ENCODE peak calls at places on chromosomes 13 and 19, in eight cellular contexts. N is HL-60, Q is A549, H is GM12878, C is GM23338, G is SK-N-SH, K is HCT116, O is HepG2. A is an unnamed sample.

GRCh38 chr13:74511523-74511922 is 377.3 kb upstream of the KLF12 start:
- DNase-seq in H (no peak), Q (no peak), C (no peak), G (no peak), N (no peak), O (no peak), K (no peak), A (no peak)

GRCh38 chr19:48490980-48491792 is 20.4 kb downstream of the LMTK3 start:
- DNase-seq in G (peak), C (peak), O (no peak), H (no peak), N (no peak), Q (peak), K (peak), A (no peak)

GRCh38 chr19:55165952-55166529 is 372 bp downstream of the DNAAF3 start:
- DNase-seq in O (peak), K (peak), C (peak), Q (peak), G (peak), N (peak), H (no peak), A (peak)

GRCh38 chr13:74052402-74052928 is 81.7 kb downstream of the KLF12 start:
- DNase-seq in G (no peak), H (no peak), N (no peak), Q (peak), O (peak), C (peak), K (no peak), A (no peak)

GRCh38 chr13:74372511-74372910 is 238.3 kb upstream of the KLF12 start:
- DNase-seq in Q (no peak), G (no peak), H (no peak), N (no peak), K (no peak), C (no peak), O (no peak), A (no peak)

GRCh38 chr19:21474671-21475181 is 30.7 kb upstream of the ZNF429 start:
- DNase-seq in C (peak), G (peak), Q (no peak), H (no peak), K (no peak), O (no peak), N (peak), A (peak)

GRCh38 chr13:23140492-23140891 is 40.3 kb upstream of the SGCG start:
- DNase-seq in K (no peak), G (no peak), N (no peak), Q (peak), C (no peak), H (no peak), O (no peak), A (peak)

GRCh38 chr19:32453736-32454135 is 48.2 kb downstream of the DPY19L3 start:
- DNase-seq in K (no peak), C (no peak), G (no peak), H (no peak), O (no peak), N (no peak), Q (peak), A (no peak)

GRCh38 chr13:22903925-22904324 is 276.9 kb upstream of the SGCG start:
- DNase-seq in N (no peak), H (no peak), G (no peak), Q (no peak), K (no peak), C (no peak), O (no peak), A (no peak)

GRCh38 chr19:8511573-8512101 is 2.3 kb downstream of the ZNF414 start:
- DNase-seq in C (no peak), K (peak), G (no peak), N (no peak), Q (no peak), H (no peak), O (no peak), A (no peak)

GRCh38 chr13:30030141-30030750 is 179.8 kb upstream of the UBL3 start:
- DNase-seq in K (no peak), N (no peak), Q (no peak), H (no peak), O (no peak), G (no peak), C (no peak), A (no peak)

GRCh38 chr19:1941146-1942077 is at the start of gene CSNK1G2:
- DNase-seq in Q (no peak), H (no peak), C (no peak), G (no peak), N (no peak), K (no peak), O (no peak), A (no peak)

GRCh38 chr13:53238241-53238640 is 209.6 kb downstream of the OLFM4 start:
- DNase-seq in Q (no peak), H (no peak), G (no peak), K (no peak), N (no peak), C (peak), O (no peak), A (no peak)

GRCh38 chr13:113845723-113846638 is 17.9 kb downstream of the GAS6 start:
- DNase-seq in O (no peak), G (no peak), C (no peak), K (no peak), H (no peak), N (peak), Q (no peak), A (no peak)

GRCh38 chr19:47353307-47353712 is 4.2 kb downstream of the DHX34 start:
- DNase-seq in O (peak), G (peak), H (no peak), C (no peak), K (no peak), N (no peak), Q (no peak), A (no peak)

GRCh38 chr19:52188822-52189744 is 769 bp upstream of the PPP2R1A start:
- DNase-seq in O (no peak), H (no peak), Q (peak), G (peak), C (peak), N (no peak), K (no peak), A (no peak)

GRCh38 chr13:52414963-52415362 is 9.0 kb upstream of the THSD1 start:
- DNase-seq in N (no peak), K (no peak), Q (peak), G (no peak), C (no peak), O (no peak), H (no peak), A (no peak)

GRCh38 chr19:3833578-3834348 is 35.1 kb downstream of the ZFR2 start:
- DNase-seq in Q (no peak), N (no peak), H (no peak), C (no peak), G (peak), O (no peak), K (no peak), A (no peak)

GRCh38 chr19:12665281-12665573 is 1.3 kb downstream of the MAN2B1 start:
- DNase-seq in N (peak), H (peak), K (no peak), C (no peak), G (no peak), O (no peak), Q (no peak), A (no peak)

GRCh38 chr19:29495971-29496441 is 29.8 kb upstream of the VSTM2B start:
- DNase-seq in G (no peak), O (no peak), C (no peak), K (no peak), H (no peak), Q (no peak), N (no peak), A (no peak)

GRCh38 chr13:98988277-98988676 is 10.4 kb upstream of the DOCK9 start:
- DNase-seq in N (no peak), O (no peak), G (no peak), C (no peak), Q (no peak), K (no peak), H (no peak), A (no peak)

GRCh38 chr19:17090501-17091074 is 15.0 kb downstream of the MYO9B start:
- DNase-seq in H (no peak), O (no peak), Q (no peak), K (no peak), G (no peak), N (peak), C (no peak), A (no peak)

GRCh38 chr19:2422951-2423880 is 4.2 kb downstream of the TIMM13 start:
- DNase-seq in N (peak), G (no peak), O (no peak), Q (no peak), C (no peak), H (no peak), K (no peak), A (no peak)

GRCh38 chr13:94249512-94249911 is 230.0 kb downstream of the DCT start:
- DNase-seq in C (peak), K (no peak), O (peak), G (no peak), Q (no peak), H (no peak), N (no peak), A (no peak)

GRCh38 chr13:24036115-24036514 is 124.4 kb upstream of the SPATA13 start:
- DNase-seq in N (no peak), Q (no peak), G (peak), K (no peak), C (no peak), O (no peak), H (no peak), A (no peak)

GRCh38 chr13:112752211-112752610 is 62.4 kb downstream of the ATP11A start:
- DNase-seq in K (no peak), H (no peak), O (no peak), N (no peak), G (no peak), C (no peak), Q (no peak), A (no peak)

GRCh38 chr19:12293771-12294307 is 844 bp downstream of the ZNF44 start:
- DNase-seq in G (peak), K (peak), O (peak), Q (peak), C (peak), H (peak), N (peak), A (no peak)

GRCh38 chr19:3163230-3163886 is 15.2 kb upstream of the S1PR4 start:
- DNase-seq in N (peak), H (no peak), Q (peak), K (no peak), C (peak), O (peak), G (peak), A (no peak)

GRCh38 chr13:68509734-68510621 is 1279.8 kb upstream of the PCDH9 start:
- DNase-seq in N (no peak), K (no peak), G (no peak), O (no peak), Q (no peak), H (no peak), C (no peak), A (no peak)

GRCh38 chr13:44715287-44716224 is 139.4 kb upstream of the TSC22D1 start:
- DNase-seq in Q (no peak), C (no peak), K (no peak), N (no peak), G (peak), H (no peak), O (no peak), A (no peak)

GRCh38 chr13:43815204-43815603 is 28.4 kb upstream of the ENOX1 start:
- DNase-seq in C (no peak), O (no peak), N (no peak), H (no peak), K (no peak), Q (peak), G (peak), A (no peak)

GRCh38 chr13:27018230-27018875 is 153.3 kb downstream of the USP12 start:
- DNase-seq in H (no peak), Q (no peak), O (no peak), C (no peak), N (no peak), G (no peak), K (no peak), A (no peak)

GRCh38 chr13:27170221-27170520 is 1.4 kb downstream of the USP12 start:
- DNase-seq in G (no peak), O (no peak), N (no peak), C (no peak), K (no peak), H (no peak), Q (no peak), A (no peak)

GRCh38 chr19:58543826-58544590 is at the start of gene TRIM28:
- DNase-seq in H (peak), G (peak), N (peak), K (peak), Q (peak), O (peak), C (peak), A (peak)

GRCh38 chr13:111656439-111656838 is 336.0 kb downstream of the TEX29 start:
- DNase-seq in H (no peak), K (no peak), C (no peak), G (no peak), Q (no peak), N (no peak), O (no peak), A (no peak)

GRCh38 chr19:49447485-49448431 is 3.9 kb downstream of the PIH1D1 start:
- DNase-seq in K (peak), C (peak), O (no peak), N (no peak), H (no peak), G (peak), Q (peak), A (no peak)

DNA sequence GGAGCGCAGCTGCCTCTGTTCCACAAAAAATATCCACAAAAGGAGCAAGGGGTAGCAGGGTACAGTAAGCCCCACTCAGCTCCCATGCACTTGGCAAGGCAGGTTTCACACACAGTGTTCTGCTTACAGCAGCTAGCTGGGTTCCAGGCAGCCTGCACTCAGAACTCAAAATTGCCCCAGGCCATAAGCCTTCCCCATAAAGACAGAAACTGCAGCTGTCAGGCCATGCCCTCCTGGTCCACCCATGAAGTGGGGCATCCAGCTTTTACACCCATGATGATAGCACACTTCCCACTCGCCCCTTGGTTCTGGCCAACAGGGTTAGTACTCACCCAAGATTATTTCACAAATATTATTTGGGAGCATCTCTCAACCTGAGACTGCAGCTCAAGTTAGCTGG is 130.1 kb downstream of the CYSLTR2 start:
- DNase-seq in N (peak), Q (no peak), C (no peak), O (no peak), H (no peak), K (no peak), G (no peak), A (no peak)
- TF ChIP-seq REST in N (no peak), Q (no peak), C (no peak), O (no peak), H (no peak), K (no peak), G (no peak), A (no peak)

GRCh38 chr13:19592657-19593175 is 31.4 kb upstream of the TPTE2 start:
- DNase-seq in N (no peak), Q (no peak), H (no peak), O (no peak), C (no peak), G (no peak), K (no peak), A (no peak)

GRCh38 chr13:19596960-19597361 is 35.6 kb upstream of the TPTE2 start:
- DNase-seq in O (peak), G (no peak), N (no peak), Q (peak), H (no peak), C (no peak), K (peak), A (peak)

GRCh38 chr13:19596086-19596485 is 34.8 kb upstream of the TPTE2 start:
- DNase-seq in H (no peak), K (no peak), N (no peak), C (no peak), Q (no peak), G (no peak), O (no peak), A (no peak)

GRCh38 chr13:19601749-19602725 is 31.4 kb upstream of the MPHOSPH8 start:
- DNase-seq in N (peak), C (peak), G (peak), H (no peak), Q (peak), K (no peak), O (peak), A (no peak)

GRCh38 chr13:19597523-19597922 is 35.9 kb upstream of the MPHOSPH8 start:
- DNase-seq in C (no peak), H (no peak), G (no peak), Q (peak), O (no peak), K (no peak), N (no peak), A (peak)
- TF ChIP-seq REST in C (no peak), H (no peak), G (no peak), Q (no peak), O (no peak), K (no peak), N (no peak), A (no peak)

GRCh38 chr13:50286376-50286775 is 271.1 kb downstream of the KCNRG start:
- DNase-seq in C (no peak), N (no peak), K (no peak), O (no peak), H (no peak), G (no peak), Q (no peak), A (no peak)

GRCh38 chr13:50285283-50285682 is 270.0 kb downstream of the KCNRG start:
- DNase-seq in G (no peak), C (no peak), Q (no peak), O (no peak), H (no peak), K (no peak), N (no peak), A (no peak)

GRCh38 chr13:50283017-50283416 is 267.8 kb downstream of the KCNRG start:
- DNase-seq in K (no peak), C (no peak), O (peak), Q (no peak), G (no peak), N (no peak), H (no peak), A (no peak)

GRCh38 chr13:50282016-50282415 is 266.8 kb downstream of the KCNRG start:
- DNase-seq in G (no peak), N (no peak), K (no peak), O (no peak), Q (no peak), H (no peak), C (peak), A (no peak)

DNA sequence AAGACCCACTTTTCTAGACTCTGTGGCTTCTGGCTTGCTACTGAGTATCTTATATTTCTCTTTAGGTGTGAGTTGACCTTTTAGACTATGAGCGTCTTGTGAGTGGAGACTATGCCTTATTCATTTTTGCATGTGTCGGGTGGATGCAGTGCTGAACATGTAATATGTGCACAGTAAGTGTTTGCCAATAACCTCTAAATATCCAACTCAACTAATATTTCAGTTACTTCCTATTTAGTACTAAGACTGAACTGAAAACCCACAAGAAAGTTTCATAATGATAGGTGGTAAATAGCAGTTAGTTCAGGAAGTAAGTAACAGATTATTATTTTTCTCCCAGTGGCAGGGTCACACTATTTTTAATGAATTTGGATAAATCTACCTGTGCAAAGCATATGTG is 269.3 kb downstream of the KCNRG start:
- DNase-seq in K (no peak), C (no peak), Q (no peak), O (no peak), N (peak), H (no peak), G (no peak), A (no peak)
- TF ChIP-seq REST in K (no peak), C (no peak), Q (no peak), O (no peak), N (no peak), H (no peak), G (no peak), A (no peak)

GRCh38 chr13:41196620-41197019 is 2.3 kb upstream of the KBTBD7 start:
- DNase-seq in H (no peak), C (peak), K (no peak), Q (no peak), G (no peak), N (no peak), O (peak), A (no peak)

GRCh38 chr13:41193919-41194824 is at the start of gene KBTBD7:
- DNase-seq in O (peak), C (peak), N (peak), H (peak), Q (peak), K (peak), G (peak), A (peak)

GRCh38 chr13:41196011-41196410 is 1.6 kb upstream of the KBTBD7 start:
- DNase-seq in G (peak), O (no peak), C (no peak), Q (no peak), N (no peak), H (no peak), K (no peak), A (no peak)

GRCh38 chr13:41188584-41188983 is 5.8 kb downstream of the KBTBD7 start:
- DNase-seq in O (no peak), N (no peak), Q (no peak), C (no peak), K (no peak), H (no peak), G (no peak), A (no peak)

GRCh38 chr13:41193469-41193868 is 900 bp downstream of the KBTBD7 start:
- DNase-seq in C (no peak), G (no peak), O (no peak), K (no peak), H (no peak), Q (no peak), N (no peak), A (no peak)
- TF ChIP-seq REST in C (no peak), G (no peak), O (no peak), K (no peak), H (no peak), Q (no peak), N (no peak), A (no peak)

DNA sequence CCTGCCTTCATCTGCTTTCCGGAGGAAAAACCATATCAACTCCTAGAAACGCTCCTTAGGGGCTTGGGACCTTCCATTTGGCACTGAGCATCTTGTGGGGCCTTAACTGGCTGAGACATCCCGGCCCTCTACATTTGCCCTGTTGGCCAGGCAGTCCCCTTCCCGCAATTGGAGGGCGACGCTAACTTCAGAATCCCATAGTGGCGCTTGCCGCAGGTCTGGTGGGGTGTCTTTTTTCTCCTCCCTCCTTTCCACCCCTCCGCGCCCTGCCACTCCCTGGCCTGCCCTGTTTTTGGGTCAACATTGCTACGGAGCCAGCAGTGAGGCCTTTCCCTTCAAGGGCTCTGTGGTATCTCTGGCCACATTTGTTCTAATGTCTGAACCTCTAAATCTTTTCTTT is 13.6 kb upstream of the CRTC1 start:
- DNase-seq in N (no peak), O (no peak), C (no peak), K (no peak), H (no peak), G (no peak), Q (no peak), A (no peak)
- TF ChIP-seq REST in N (no peak), O (no peak), C (no peak), K (no peak), H (no peak), G (no peak), Q (no peak), A (no peak)

DNA sequence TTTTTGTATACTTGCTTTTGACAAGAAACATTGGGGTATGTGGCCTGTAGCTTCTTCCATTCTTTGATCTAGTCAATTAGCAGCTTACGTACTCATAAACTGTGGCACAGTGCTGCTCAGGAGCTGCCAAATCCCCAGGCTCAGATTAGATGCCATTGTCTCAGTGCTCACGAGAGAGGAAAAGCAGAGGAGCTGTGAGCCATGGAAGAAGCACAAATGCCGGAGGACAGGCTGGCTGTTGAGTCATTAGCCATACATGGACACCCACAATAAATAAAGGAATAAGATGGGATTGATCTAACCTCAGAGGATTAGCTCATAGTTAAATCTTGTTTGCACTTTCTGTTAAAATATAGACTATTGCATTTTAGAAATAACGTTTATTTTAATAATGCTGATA is 121.7 kb downstream of the POSTN start:
- DNase-seq in G (no peak), O (no peak), K (no peak), C (no peak), Q (no peak), H (no peak), N (no peak), A (no peak)
- TF ChIP-seq REST in G (no peak), O (no peak), K (no peak), C (no peak), Q (no peak), H (no peak), N (no peak), A (no peak)

A was measured in Panc1.